ENCODE peak calls at places on chromosomes 4 and X, in five cellular contexts. One of them, this sample, is unnamed.

GRCh38 chr4:161937596-161937995 is 226.2 kb downstream of the FSTL5 start:
- DNase-seq in stimulated activated CD4-positive, alpha-beta T cell treated with anti-CD3 and anti-CD28 coated beads, Interleukin-4, amount 100 ng/mL, for 24 hours: no peak
- DNase-seq in stimulated activated CD8-positive, alpha-beta memory T cell treated with anti-CD3 and anti-CD28 coated beads, Interleukin-4, amount 100 ng/mL, for 1 hour: no peak
- DNase-seq in SW480: no peak
- DNase-seq in Right ventricle myocardium inferior: no peak
- DNase-seq in this sample: no peak

GRCh38 chr4:137623013-137623412 is 90.7 kb upstream of the PCDH18 start:
- DNase-seq in stimulated activated CD8-positive, alpha-beta memory T cell treated with anti-CD3 and anti-CD28 coated beads, Interleukin-4, amount 100 ng/mL, for 1 hour: no peak
- DNase-seq in SW480: no peak
- DNase-seq in Right ventricle myocardium inferior: no peak
- DNase-seq in stimulated activated CD4-positive, alpha-beta T cell treated with anti-CD3 and anti-CD28 coated beads, Interleukin-4, amount 100 ng/mL, for 24 hours: no peak
- DNase-seq in this sample: no peak

GRCh38 chr4:122715221-122715620 is 17.3 kb upstream of the BBS12 start:
- DNase-seq in stimulated activated CD8-positive, alpha-beta memory T cell treated with anti-CD3 and anti-CD28 coated beads, Interleukin-4, amount 100 ng/mL, for 1 hour: no peak
- DNase-seq in SW480: no peak
- DNase-seq in Right ventricle myocardium inferior: no peak
- DNase-seq in stimulated activated CD4-positive, alpha-beta T cell treated with anti-CD3 and anti-CD28 coated beads, Interleukin-4, amount 100 ng/mL, for 24 hours: no peak
- DNase-seq in this sample: no peak

GRCh38 chrX:39957816-39958561 is 139.8 kb downstream of the BCOR start:
- DNase-seq in stimulated activated CD4-positive, alpha-beta T cell treated with anti-CD3 and anti-CD28 coated beads, Interleukin-4, amount 100 ng/mL, for 24 hours: no peak
- DNase-seq in stimulated activated CD8-positive, alpha-beta memory T cell treated with anti-CD3 and anti-CD28 coated beads, Interleukin-4, amount 100 ng/mL, for 1 hour: no peak
- DNase-seq in SW480: peak
- DNase-seq in Right ventricle myocardium inferior: no peak
- DNase-seq in this sample: peak

GRCh38 chrX:19889582-19890342 is 2.4 kb upstream of the SH3KBP1 start:
- DNase-seq in SW480: peak
- DNase-seq in stimulated activated CD4-positive, alpha-beta T cell treated with anti-CD3 and anti-CD28 coated beads, Interleukin-4, amount 100 ng/mL, for 24 hours: peak
- DNase-seq in Right ventricle myocardium inferior: peak
- DNase-seq in stimulated activated CD8-positive, alpha-beta memory T cell treated with anti-CD3 and anti-CD28 coated beads, Interleukin-4, amount 100 ng/mL, for 1 hour: no peak
- DNase-seq in this sample: no peak

GRCh38 chrX:17291141-17291900 is 83.7 kb upstream of the NHS start:
- DNase-seq in stimulated activated CD8-positive, alpha-beta memory T cell treated with anti-CD3 and anti-CD28 coated beads, Interleukin-4, amount 100 ng/mL, for 1 hour: no peak
- DNase-seq in SW480: no peak
- DNase-seq in stimulated activated CD4-positive, alpha-beta T cell treated with anti-CD3 and anti-CD28 coated beads, Interleukin-4, amount 100 ng/mL, for 24 hours: no peak
- DNase-seq in Right ventricle myocardium inferior: no peak
- DNase-seq in this sample: no peak

GRCh38 chrX:31333181-31333831 is 261.5 kb upstream of the FTHL17 start:
- DNase-seq in stimulated activated CD4-positive, alpha-beta T cell treated with anti-CD3 and anti-CD28 coated beads, Interleukin-4, amount 100 ng/mL, for 24 hours: no peak
- DNase-seq in SW480: peak
- DNase-seq in Right ventricle myocardium inferior: no peak
- DNase-seq in stimulated activated CD8-positive, alpha-beta memory T cell treated with anti-CD3 and anti-CD28 coated beads, Interleukin-4, amount 100 ng/mL, for 1 hour: no peak
- DNase-seq in this sample: no peak

GRCh38 chrX:10579018-10579752 is 41.2 kb downstream of the MID1 start:
- DNase-seq in Right ventricle myocardium inferior: no peak
- DNase-seq in stimulated activated CD8-positive, alpha-beta memory T cell treated with anti-CD3 and anti-CD28 coated beads, Interleukin-4, amount 100 ng/mL, for 1 hour: no peak
- DNase-seq in stimulated activated CD4-positive, alpha-beta T cell treated with anti-CD3 and anti-CD28 coated beads, Interleukin-4, amount 100 ng/mL, for 24 hours: no peak
- DNase-seq in SW480: peak
- DNase-seq in this sample: peak

GRCh38 chr4:48813984-48814383 is 16.9 kb upstream of the OCIAD1 start:
- DNase-seq in SW480: no peak
- DNase-seq in stimulated activated CD8-positive, alpha-beta memory T cell treated with anti-CD3 and anti-CD28 coated beads, Interleukin-4, amount 100 ng/mL, for 1 hour: no peak
- DNase-seq in Right ventricle myocardium inferior: no peak
- DNase-seq in stimulated activated CD4-positive, alpha-beta T cell treated with anti-CD3 and anti-CD28 coated beads, Interleukin-4, amount 100 ng/mL, for 24 hours: no peak
- DNase-seq in this sample: no peak

GRCh38 chr4:182931691-182932297 is 14.6 kb upstream of the DCTD start:
- DNase-seq in stimulated activated CD8-positive, alpha-beta memory T cell treated with anti-CD3 and anti-CD28 coated beads, Interleukin-4, amount 100 ng/mL, for 1 hour: no peak
- DNase-seq in stimulated activated CD4-positive, alpha-beta T cell treated with anti-CD3 and anti-CD28 coated beads, Interleukin-4, amount 100 ng/mL, for 24 hours: no peak
- DNase-seq in Right ventricle myocardium inferior: no peak
- DNase-seq in SW480: no peak
- DNase-seq in this sample: no peak

GRCh38 chr4:146155152-146155724 is 20.3 kb upstream of the LSM6 start:
- DNase-seq in SW480: no peak
- DNase-seq in stimulated activated CD4-positive, alpha-beta T cell treated with anti-CD3 and anti-CD28 coated beads, Interleukin-4, amount 100 ng/mL, for 24 hours: no peak
- DNase-seq in stimulated activated CD8-positive, alpha-beta memory T cell treated with anti-CD3 and anti-CD28 coated beads, Interleukin-4, amount 100 ng/mL, for 1 hour: no peak
- DNase-seq in Right ventricle myocardium inferior: no peak
- DNase-seq in this sample: no peak

GRCh38 chr4:151251922-151252321 is 25.0 kb upstream of the PRSS48 start:
- DNase-seq in stimulated activated CD4-positive, alpha-beta T cell treated with anti-CD3 and anti-CD28 coated beads, Interleukin-4, amount 100 ng/mL, for 24 hours: no peak
- DNase-seq in SW480: no peak
- DNase-seq in stimulated activated CD8-positive, alpha-beta memory T cell treated with anti-CD3 and anti-CD28 coated beads, Interleukin-4, amount 100 ng/mL, for 1 hour: no peak
- DNase-seq in Right ventricle myocardium inferior: no peak
- DNase-seq in this sample: no peak

GRCh38 chrX:14673764-14674163 is 144.4 kb downstream of the GLRA2 start:
- DNase-seq in SW480: peak
- DNase-seq in stimulated activated CD8-positive, alpha-beta memory T cell treated with anti-CD3 and anti-CD28 coated beads, Interleukin-4, amount 100 ng/mL, for 1 hour: no peak
- DNase-seq in Right ventricle myocardium inferior: no peak
- DNase-seq in stimulated activated CD4-positive, alpha-beta T cell treated with anti-CD3 and anti-CD28 coated beads, Interleukin-4, amount 100 ng/mL, for 24 hours: peak
- DNase-seq in this sample: peak

GRCh38 chr4:17436750-17437090 is 75.2 kb downstream of the QDPR start:
- DNase-seq in SW480: no peak
- DNase-seq in Right ventricle myocardium inferior: no peak
- DNase-seq in stimulated activated CD4-positive, alpha-beta T cell treated with anti-CD3 and anti-CD28 coated beads, Interleukin-4, amount 100 ng/mL, for 24 hours: no peak
- DNase-seq in stimulated activated CD8-positive, alpha-beta memory T cell treated with anti-CD3 and anti-CD28 coated beads, Interleukin-4, amount 100 ng/mL, for 1 hour: no peak
- DNase-seq in this sample: no peak

GRCh38 chr4:187172340-187172761 is 448.7 kb upstream of the FAT1 start:
- DNase-seq in SW480: no peak
- DNase-seq in stimulated activated CD4-positive, alpha-beta T cell treated with anti-CD3 and anti-CD28 coated beads, Interleukin-4, amount 100 ng/mL, for 24 hours: no peak
- DNase-seq in stimulated activated CD8-positive, alpha-beta memory T cell treated with anti-CD3 and anti-CD28 coated beads, Interleukin-4, amount 100 ng/mL, for 1 hour: no peak
- DNase-seq in Right ventricle myocardium inferior: no peak
- DNase-seq in this sample: no peak

GRCh38 chr4:88352062-88352461 is 26.6 kb upstream of the HERC6 start:
- DNase-seq in SW480: peak
- DNase-seq in Right ventricle myocardium inferior: no peak
- DNase-seq in stimulated activated CD4-positive, alpha-beta T cell treated with anti-CD3 and anti-CD28 coated beads, Interleukin-4, amount 100 ng/mL, for 24 hours: no peak
- DNase-seq in stimulated activated CD8-positive, alpha-beta memory T cell treated with anti-CD3 and anti-CD28 coated beads, Interleukin-4, amount 100 ng/mL, for 1 hour: no peak
- DNase-seq in this sample: no peak

GRCh38 chr4:13528823-13529129 is 15.5 kb downstream of the NKX3-2 start:
- DNase-seq in stimulated activated CD4-positive, alpha-beta T cell treated with anti-CD3 and anti-CD28 coated beads, Interleukin-4, amount 100 ng/mL, for 24 hours: no peak
- DNase-seq in Right ventricle myocardium inferior: no peak
- DNase-seq in stimulated activated CD8-positive, alpha-beta memory T cell treated with anti-CD3 and anti-CD28 coated beads, Interleukin-4, amount 100 ng/mL, for 1 hour: no peak
- DNase-seq in SW480: no peak
- DNase-seq in this sample: no peak

GRCh38 chrX:150879855-150880807 is 18.3 kb downstream of the CD99L2 start:
- DNase-seq in SW480: no peak
- DNase-seq in stimulated activated CD4-positive, alpha-beta T cell treated with anti-CD3 and anti-CD28 coated beads, Interleukin-4, amount 100 ng/mL, for 24 hours: no peak
- DNase-seq in stimulated activated CD8-positive, alpha-beta memory T cell treated with anti-CD3 and anti-CD28 coated beads, Interleukin-4, amount 100 ng/mL, for 1 hour: no peak
- DNase-seq in Right ventricle myocardium inferior: no peak
- DNase-seq in this sample: no peak

GRCh38 chrX:139795196-139795595 is 87.2 kb upstream of the MCF2 start:
- DNase-seq in Right ventricle myocardium inferior: no peak
- DNase-seq in SW480: no peak
- DNase-seq in stimulated activated CD4-positive, alpha-beta T cell treated with anti-CD3 and anti-CD28 coated beads, Interleukin-4, amount 100 ng/mL, for 24 hours: no peak
- DNase-seq in stimulated activated CD8-positive, alpha-beta memory T cell treated with anti-CD3 and anti-CD28 coated beads, Interleukin-4, amount 100 ng/mL, for 1 hour: no peak
- DNase-seq in this sample: no peak

GRCh38 chr4:26779224-26779623 is 81.4 kb upstream of the STIM2 start:
- DNase-seq in stimulated activated CD4-positive, alpha-beta T cell treated with anti-CD3 and anti-CD28 coated beads, Interleukin-4, amount 100 ng/mL, for 24 hours: no peak
- DNase-seq in Right ventricle myocardium inferior: no peak
- DNase-seq in stimulated activated CD8-positive, alpha-beta memory T cell treated with anti-CD3 and anti-CD28 coated beads, Interleukin-4, amount 100 ng/mL, for 1 hour: no peak
- DNase-seq in SW480: no peak
- DNase-seq in this sample: no peak

GRCh38 chr4:123430031-123430430 is 33.4 kb downstream of the SPRY1 start:
- DNase-seq in stimulated activated CD8-positive, alpha-beta memory T cell treated with anti-CD3 and anti-CD28 coated beads, Interleukin-4, amount 100 ng/mL, for 1 hour: no peak
- DNase-seq in stimulated activated CD4-positive, alpha-beta T cell treated with anti-CD3 and anti-CD28 coated beads, Interleukin-4, amount 100 ng/mL, for 24 hours: peak
- DNase-seq in Right ventricle myocardium inferior: no peak
- DNase-seq in SW480: no peak
- DNase-seq in this sample: no peak

GRCh38 chr4:13793020-13793710 is 165.6 kb upstream of the BOD1L1 start:
- DNase-seq in SW480: no peak
- DNase-seq in stimulated activated CD8-positive, alpha-beta memory T cell treated with anti-CD3 and anti-CD28 coated beads, Interleukin-4, amount 100 ng/mL, for 1 hour: no peak
- DNase-seq in stimulated activated CD4-positive, alpha-beta T cell treated with anti-CD3 and anti-CD28 coated beads, Interleukin-4, amount 100 ng/mL, for 24 hours: no peak
- DNase-seq in Right ventricle myocardium inferior: no peak
- DNase-seq in this sample: no peak

GRCh38 chr4:124710911-124711310 is 1.6 kb downstream of the ANKRD50 start:
- DNase-seq in stimulated activated CD4-positive, alpha-beta T cell treated with anti-CD3 and anti-CD28 coated beads, Interleukin-4, amount 100 ng/mL, for 24 hours: no peak
- DNase-seq in stimulated activated CD8-positive, alpha-beta memory T cell treated with anti-CD3 and anti-CD28 coated beads, Interleukin-4, amount 100 ng/mL, for 1 hour: no peak
- DNase-seq in Right ventricle myocardium inferior: no peak
- DNase-seq in SW480: no peak
- DNase-seq in this sample: peak

GRCh38 chrX:12137982-12138365 is 299 bp upstream of the FRMPD4 start:
- DNase-seq in stimulated activated CD4-positive, alpha-beta T cell treated with anti-CD3 and anti-CD28 coated beads, Interleukin-4, amount 100 ng/mL, for 24 hours: no peak
- DNase-seq in SW480: no peak
- DNase-seq in stimulated activated CD8-positive, alpha-beta memory T cell treated with anti-CD3 and anti-CD28 coated beads, Interleukin-4, amount 100 ng/mL, for 1 hour: no peak
- DNase-seq in Right ventricle myocardium inferior: no peak
- DNase-seq in this sample: no peak

GRCh38 chr4:144627663-144628076 is 18.3 kb upstream of the HHIP start:
- DNase-seq in stimulated activated CD4-positive, alpha-beta T cell treated with anti-CD3 and anti-CD28 coated beads, Interleukin-4, amount 100 ng/mL, for 24 hours: no peak
- DNase-seq in Right ventricle myocardium inferior: no peak
- DNase-seq in stimulated activated CD8-positive, alpha-beta memory T cell treated with anti-CD3 and anti-CD28 coated beads, Interleukin-4, amount 100 ng/mL, for 1 hour: no peak
- DNase-seq in SW480: peak
- DNase-seq in this sample: no peak

GRCh38 chr4:126071346-126072333 is 756.9 kb downstream of the FAT4 start:
- DNase-seq in Right ventricle myocardium inferior: no peak
- DNase-seq in SW480: peak
- DNase-seq in stimulated activated CD8-positive, alpha-beta memory T cell treated with anti-CD3 and anti-CD28 coated beads, Interleukin-4, amount 100 ng/mL, for 1 hour: no peak
- DNase-seq in stimulated activated CD4-positive, alpha-beta T cell treated with anti-CD3 and anti-CD28 coated beads, Interleukin-4, amount 100 ng/mL, for 24 hours: no peak
- DNase-seq in this sample: no peak

GRCh38 chr4:56681158-56681848 is at the start of gene HOPX:
- DNase-seq in stimulated activated CD8-positive, alpha-beta memory T cell treated with anti-CD3 and anti-CD28 coated beads, Interleukin-4, amount 100 ng/mL, for 1 hour: no peak
- DNase-seq in SW480: peak
- DNase-seq in Right ventricle myocardium inferior: no peak
- DNase-seq in stimulated activated CD4-positive, alpha-beta T cell treated with anti-CD3 and anti-CD28 coated beads, Interleukin-4, amount 100 ng/mL, for 24 hours: peak
- DNase-seq in this sample: peak

This sample was measured in small intestine.